ENCODE peak calls at places on chromosomes 16 and 17, in ten cellular contexts. E is cardiac muscle cell, Q is Panc1, T is psoas muscle, Z is MM.1S, F is fibroblast of lung, X is adrenal gland, B is upper lobe of right lung, G is A673, Y is heart right ventricle. U is an unnamed sample. For H3K4me1, the result is how much of the 10 kb centered on the place peaks cover.

GRCh38 chr16:22933173-22933572 is 119.2 kb downstream of the HS3ST2 start:
- DNase-seq in F (no peak), X (peak), Y (peak), T (no peak), Q (no peak), G (no peak), Z (no peak), B (no peak), E (peak), U (no peak)

GRCh38 chr17:76545918-76546555 is 6.2 kb downstream of the PRCD start:
- DNase-seq in X (no peak), F (no peak), E (no peak), Z (no peak), T (no peak), G (no peak), Y (no peak), B (no peak), Q (no peak), U (no peak)

GRCh38 chr17:35432176-35433074 is at the start of gene SLFN12:
- DNase-seq in G (peak), Y (peak), Z (peak), T (peak), F (peak), B (no peak), E (peak), X (peak), Q (peak), U (peak)

GRCh38 chr17:33012522-33013033 is 20.9 kb downstream of the SPACA3 start:
- DNase-seq in Y (no peak), F (peak), E (peak), X (no peak), T (no peak), G (no peak), B (no peak), Z (no peak), Q (no peak), U (no peak)

GRCh38 chr17:65131946-65132345 is 5.2 kb upstream of the RGS9 start:
- DNase-seq in Q (no peak), X (no peak), E (no peak), F (peak), Y (no peak), T (no peak), Z (no peak), B (no peak), G (no peak), U (no peak)

GRCh38 chr17:47324224-47325020 is 667 bp downstream of the EFCAB13 start:
- DNase-seq in F (peak), X (peak), Y (peak), B (peak), T (peak), G (no peak), Z (no peak), E (peak), Q (peak), U (peak)

GRCh38 chr16:85536073-85536410 is 77.1 kb upstream of the GSE1 start:
- DNase-seq in Z (no peak), Q (no peak), B (no peak), F (no peak), T (no peak), Y (peak), E (peak), G (no peak), X (peak), U (no peak)

GRCh38 chr17:29546085-29546484 is 20.8 kb downstream of the ABHD15 start:
- DNase-seq in F (no peak), T (no peak), G (no peak), Z (no peak), B (no peak), Y (no peak), E (no peak), Q (no peak), X (no peak), U (no peak)

GRCh38 chr16:66605177-66605999 is 884 bp downstream of the CMTM3 start:
- DNase-seq in G (peak), F (peak), E (peak), Y (peak), B (peak), T (peak), X (peak), Q (no peak), Z (no peak), U (peak)

GRCh38 chr16:64182985-64183384 is 938.9 kb downstream of the CDH11 start:
- DNase-seq in T (no peak), F (peak), Y (no peak), Z (no peak), G (no peak), X (no peak), E (no peak), Q (no peak), B (no peak), U (no peak)

GRCh38 chr17:50631908-50632571 is 2.6 kb upstream of the ABCC3 start:
- DNase-seq in B (no peak), T (no peak), Z (no peak), Q (no peak), X (no peak), E (no peak), Y (no peak), F (no peak), G (no peak), U (no peak)

GRCh38 chr16:69396187-69397061 is 10.6 kb upstream of the TERF2 start:
- DNase-seq in B (no peak), Q (no peak), X (peak), F (peak), T (no peak), Y (peak), G (peak), E (peak), Z (peak), U (peak)

GRCh38 chr16:29877266-29877961 is 14.4 kb upstream of the CDIPT start:
- DNase-seq in Y (no peak), G (peak), Q (no peak), E (peak), X (no peak), Z (peak), F (peak), T (no peak), B (peak), U (no peak)

GRCh38 chr17:8080208-8080798 is 7.2 kb downstream of the ALOX12B start:
- DNase-seq in T (no peak), G (no peak), E (no peak), Z (no peak), B (no peak), X (no peak), F (no peak), Q (no peak), Y (no peak), U (no peak)

GRCh38 chr17:12549499-12549901 is 116.2 kb upstream of the MYOCD start:
- DNase-seq in Y (no peak), E (peak), Q (no peak), T (no peak), B (no peak), X (no peak), G (peak), F (no peak), Z (no peak), U (no peak)

GRCh38 chr16:77238593-77238992 is 39.4 kb downstream of the SYCE1L start:
- DNase-seq in T (no peak), B (no peak), E (no peak), G (no peak), X (no peak), Y (no peak), Q (no peak), Z (no peak), F (no peak), U (no peak)

GRCh38 chr17:38352245-38353083 is 820 bp downstream of the SOCS7 start:
- DNase-seq in Y (peak), G (no peak), Z (no peak), T (peak), F (peak), E (peak), X (peak), Q (no peak), B (peak), U (peak)

GRCh38 chr17:65434878-65435277 is 126.6 kb downstream of the AXIN2 start:
- DNase-seq in Y (no peak), X (no peak), T (no peak), G (no peak), E (no peak), F (no peak), B (no peak), Z (no peak), Q (no peak), U (no peak)

GRCh38 chr17:1365445-1366039 is 34.5 kb downstream of the YWHAE start:
- DNase-seq in B (no peak), X (peak), Q (peak), E (peak), Y (peak), T (no peak), F (peak), G (peak), Z (peak), U (peak)

GRCh38 chr17:39573447-39574298 is 34.0 kb downstream of the NEUROD2 start:
- DNase-seq in B (peak), Z (no peak), Y (peak), G (peak), E (peak), F (peak), T (peak), X (peak), Q (no peak), U (peak)

GRCh38 chr16:1781758-1782407 is 488 bp downstream of the SPSB3 start:
- DNase-seq in T (peak), Y (no peak), Q (no peak), Z (peak), E (peak), B (no peak), X (peak), F (no peak), G (peak), U (no peak)

GRCh38 chr16:10172848-10173655 is 9.2 kb downstream of the GRIN2A start:
- DNase-seq in B (no peak), Y (no peak), F (no peak), G (no peak), T (no peak), E (no peak), Z (no peak), X (no peak), Q (no peak), U (no peak)

GRCh38 chr16:30094541-30095165 is 1.4 kb downstream of the YPEL3 start:
- DNase-seq in B (no peak), E (no peak), T (no peak), Y (no peak), X (no peak), G (no peak), Z (no peak), Q (no peak), F (no peak), U (no peak)

GRCh38 chr16:82055728-82056549 is 20.9 kb downstream of the HSD17B2 start:
- DNase-seq in Q (no peak), Y (no peak), X (no peak), Z (no peak), E (no peak), F (no peak), T (no peak), G (no peak), B (no peak), U (no peak)

GRCh38 chr17:56131431-56131830 is 21.8 kb upstream of the ANKFN1 start:
- DNase-seq in Q (no peak), Y (no peak), T (no peak), B (no peak), X (no peak), F (no peak), E (no peak), Z (no peak), G (no peak), U (no peak)

GRCh38 chr17:63988741-63989621 is 9.2 kb upstream of the PRR29 start:
- DNase-seq in F (no peak), X (no peak), E (peak), Q (no peak), Y (no peak), T (peak), Z (no peak), G (no peak), B (peak), U (no peak)

GRCh38 chr17:5630434-5630833 is 46.1 kb upstream of the NLRP1 start:
- DNase-seq in X (no peak), E (peak), Z (no peak), B (no peak), Y (no peak), Q (no peak), G (no peak), F (no peak), T (no peak), U (no peak)

GRCh38 chr17:64017381-64017980 is 3.0 kb downstream of the ICAM2 start:
- DNase-seq in Z (no peak), X (no peak), G (no peak), F (no peak), B (no peak), Q (no peak), Y (no peak), E (no peak), T (no peak), U (no peak)

GRCh38 chr17:45719335-45720071 is 64.6 kb upstream of the CRHR1 start:
- DNase-seq in T (no peak), E (peak), Y (no peak), F (peak), B (no peak), X (peak), Z (no peak), G (peak), Q (no peak), U (no peak)

DNA sequence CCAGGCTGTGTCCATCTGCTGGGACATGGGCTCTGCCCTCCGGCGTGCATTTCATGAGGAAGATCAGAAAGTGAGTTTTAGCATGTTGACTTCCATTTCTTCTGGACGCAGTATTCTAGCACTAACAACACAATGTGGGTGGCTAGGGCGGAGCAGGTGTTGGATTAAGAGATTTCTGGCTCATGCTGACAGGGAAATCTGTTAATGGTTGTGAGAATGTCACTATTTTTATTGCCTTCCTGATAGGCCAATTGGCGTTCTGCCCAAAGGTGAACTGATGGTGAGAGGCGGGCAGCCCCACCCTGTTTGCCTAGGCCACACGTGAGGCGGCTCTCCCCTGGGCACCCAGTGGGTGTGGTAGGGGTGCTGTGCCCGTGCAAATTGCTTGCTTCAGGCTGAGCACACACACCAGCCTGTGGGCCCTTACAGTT is 30.8 kb downstream of the PGS1 start:
- DNase-seq in B (peak), Q (no peak), G (no peak), Z (no peak), T (no peak), X (no peak), Y (no peak), E (no peak), F (no peak), U (no peak)
- H3K4me1 ChIP-seq in B (half or more), Q (under half), G (under half), Z (under half), T (half or more), X (under half), Y (half or more), E (half or more), F (under half), U (under half)

DNA sequence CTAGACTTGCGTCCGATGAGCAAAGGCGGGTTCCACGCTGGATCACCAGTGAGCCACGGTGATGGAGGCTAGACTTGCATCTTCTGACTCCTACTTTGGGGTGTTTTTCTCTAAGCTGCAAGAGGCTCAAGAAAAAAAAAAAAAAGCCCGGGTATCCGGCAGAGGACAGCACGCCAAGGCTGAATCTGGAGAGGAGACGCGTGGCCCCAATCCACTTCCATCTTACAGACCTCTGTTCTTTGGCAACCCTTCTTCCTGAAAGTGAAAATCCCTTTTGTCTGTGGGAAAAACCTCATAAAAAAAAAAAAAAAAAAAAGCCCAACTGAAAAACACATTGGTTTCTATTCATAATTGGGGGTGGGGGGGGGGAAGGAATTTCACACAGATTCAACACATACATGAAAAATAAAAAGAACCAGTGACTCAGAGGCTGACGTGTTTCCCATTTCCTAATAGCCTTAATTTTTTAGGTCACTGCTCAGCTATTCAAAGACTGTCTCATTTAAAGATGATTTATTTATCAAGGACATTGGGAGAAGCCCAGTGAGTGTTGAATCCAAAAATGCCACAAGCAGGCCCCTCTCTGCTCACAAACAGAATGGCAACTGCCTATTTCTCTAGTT is 258.3 kb downstream of the FOXL1 start:
- DNase-seq in F (peak), E (peak), T (no peak), G (peak), Y (no peak), B (no peak), Q (no peak), Z (no peak), X (peak), U (no peak)
- TF ChIP-seq CTCF in F (peak), E (no peak), T (no peak), G (no peak), Y (no peak), B (no peak), Q (no peak), Z (no peak), X (no peak), U (no peak)

DNA sequence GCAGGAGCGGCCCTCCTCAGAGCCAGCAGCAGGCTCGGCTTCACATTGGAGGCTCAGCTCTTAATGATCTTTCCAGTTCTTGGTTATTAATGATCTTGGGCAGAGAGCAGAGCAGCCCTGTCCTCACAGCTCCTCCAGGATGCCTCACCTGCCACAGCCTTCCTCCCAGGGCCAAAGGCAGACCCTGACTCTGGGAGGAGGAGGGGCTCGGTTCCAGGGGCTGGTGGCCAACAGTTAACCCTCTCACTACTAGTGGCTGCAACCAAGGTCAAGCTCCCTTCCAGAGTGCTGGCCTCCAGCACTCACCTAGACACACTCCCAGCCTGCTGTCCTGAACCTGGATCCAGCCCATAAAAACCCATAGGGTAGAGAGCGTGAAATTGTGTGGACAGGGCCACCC is 19.2 kb downstream of the GRIN2C start:
- DNase-seq in B (no peak), F (no peak), Q (no peak), G (no peak), Z (no peak), E (no peak), X (no peak), T (no peak), Y (no peak), U (no peak)
- H3K4me3 ChIP-seq in B (no peak), F (no peak), Q (no peak), G (no peak), Z (no peak), E (no peak), X (no peak), T (no peak), Y (no peak), U (no peak)

GRCh38 chr17:17847726-17848125 is 10.9 kb upstream of the SREBF1 start:
- DNase-seq in Q (no peak), T (no peak), X (no peak), E (no peak), Z (no peak), G (no peak), F (no peak), B (no peak), Y (no peak), U (no peak)
- H3K4me1 ChIP-seq in Q (under half), T (under half), X (under half), E (under half), Z (under half), G (under half), F (under half), B (half or more), Y (under half), U (under half)

GRCh38 chr16:19179890-19180490 is 11.9 kb downstream of the SYT17 start:
- DNase-seq in F (peak), X (peak), Z (no peak), G (peak), Q (peak), E (peak), B (peak), T (peak), Y (peak), U (peak)
- TF ChIP-seq CTCF in F (peak), X (peak), Z (peak), G (peak), Q (peak), E (peak), B (peak), T (peak), Y (peak), U (peak)

DNA sequence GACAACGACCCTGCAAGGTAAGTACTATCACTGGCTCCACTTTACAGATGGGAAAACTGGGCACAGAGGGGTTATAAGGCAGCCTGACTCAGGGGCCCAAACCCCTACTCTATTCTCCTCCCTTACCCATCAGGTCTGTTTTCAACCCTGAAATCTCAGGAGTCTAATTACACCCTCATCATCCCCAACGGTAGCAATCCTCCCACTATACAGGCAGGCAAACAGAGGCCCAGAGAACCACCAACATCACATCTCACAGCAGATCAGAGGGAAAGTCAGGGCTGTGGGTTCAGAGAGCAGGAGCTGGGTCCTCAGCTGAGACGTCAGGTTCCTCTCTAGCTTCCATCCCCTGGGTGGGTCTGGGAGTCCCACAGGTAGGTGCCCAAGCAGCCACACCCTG is 16.5 kb downstream of the JUP start:
- DNase-seq in Q (no peak), E (no peak), B (no peak), Y (no peak), X (no peak), Z (no peak), G (no peak), F (no peak), T (no peak), U (no peak)
- H3K4me3 ChIP-seq in Q (no peak), E (no peak), B (no peak), Y (no peak), X (no peak), Z (no peak), G (no peak), F (no peak), T (no peak), U (no peak)

GRCh38 chr17:2621241-2621640 is 27.8 kb downstream of the PAFAH1B1 start:
- DNase-seq in Q (no peak), E (peak), Y (no peak), G (no peak), F (no peak), T (no peak), X (no peak), Z (no peak), B (no peak), U (no peak)
- H3K4me1 ChIP-seq in Q (under half), E (under half), Y (under half), G (under half), F (under half), T (under half), X (half or more), Z (under half), B (under half), U (under half)

GRCh38 chr16:27576729-27577128 is 26.8 kb downstream of the KATNIP start:
- DNase-seq in T (no peak), Q (no peak), F (no peak), X (no peak), G (no peak), B (no peak), Y (no peak), Z (no peak), E (no peak), U (no peak)
- TF ChIP-seq CTCF in T (no peak), Q (no peak), F (no peak), X (no peak), G (no peak), B (no peak), Y (no peak), Z (no peak), E (no peak), U (no peak)

DNA sequence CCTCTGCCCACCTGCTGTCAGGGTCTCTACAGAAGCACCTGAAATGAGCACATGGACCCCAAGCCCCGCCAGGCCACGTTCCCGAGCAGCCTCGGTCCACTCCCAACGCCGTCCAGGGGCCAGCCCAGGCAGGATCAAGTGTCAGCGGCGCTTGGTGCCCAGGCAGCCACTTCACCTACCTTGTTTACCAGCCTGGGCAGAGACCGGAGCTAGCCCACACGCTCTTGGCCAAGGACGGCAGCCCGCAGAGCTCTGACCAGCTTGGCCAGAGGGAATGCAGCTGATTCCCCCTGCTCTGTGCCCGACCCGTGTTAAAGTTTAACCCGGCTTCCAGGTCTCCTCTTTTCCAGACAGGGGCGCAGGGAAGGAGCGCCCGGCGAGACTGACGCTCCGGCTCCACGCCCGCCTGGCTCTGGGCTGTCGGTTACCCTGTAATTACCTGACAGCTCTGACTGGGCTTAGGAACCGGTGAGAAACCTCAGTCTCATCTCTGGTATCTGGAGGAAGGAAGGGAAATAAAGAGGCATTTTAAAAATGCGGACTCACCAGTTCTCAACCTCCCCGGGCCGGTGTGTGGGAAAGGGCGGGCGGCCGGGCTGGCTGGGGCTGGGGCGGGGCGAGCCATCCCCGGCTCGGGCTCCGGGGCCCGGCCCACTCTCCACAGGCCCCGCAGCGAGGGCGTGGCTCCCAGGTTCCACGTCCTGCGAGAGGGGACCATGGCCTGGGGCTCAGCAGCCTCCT is 4.6 kb downstream of the KIFC3 start:
- DNase-seq in Q (no peak), Y (no peak), T (peak), X (no peak), G (peak), B (peak), E (no peak), Z (peak), F (no peak), U (no peak)
- H3K4me3 ChIP-seq in Q (no peak), Y (peak), T (peak), X (no peak), G (peak), B (peak), E (no peak), Z (peak), F (no peak), U (no peak)

U was measured in tibial artery.